ENCODE peak calls at places on chromosomes 6 and 20, in ten cellular contexts. W, B, Y, L, G, Z, K, J, V and I are unnamed samples.
A peak's percentile ranks its signal among the peaks of the same experiment; 100 is the strongest.

GRCh38 chr6:156933201-156934053 is 156.2 kb downstream of the ARID1B start:
- DNase-seq in W (no peak), G (no peak), L (no peak), V (peak; percentile 73), Z (no peak), J (no peak), B (no peak), K (no peak), Y (no peak), I (no peak)

GRCh38 chr6:14634072-14634471 is 516.5 kb downstream of the CD83 start:
- DNase-seq in Z (no peak), W (no peak), J (no peak), B (no peak), G (no peak), V (no peak), K (no peak), Y (no peak), L (no peak), I (no peak)

GRCh38 chr6:88683734-88684133 is 279.7 kb downstream of the RNGTT start:
- DNase-seq in B (peak; percentile 79), J (no peak), K (no peak), L (no peak), W (no peak), Z (no peak), Y (no peak), G (no peak), V (no peak), I (no peak)

GRCh38 chr6:158038291-158039177 is 56.9 kb downstream of the SYNJ2 start:
- DNase-seq in K (no peak), Y (no peak), V (no peak), W (no peak), L (no peak), J (no peak), G (no peak), Z (no peak), B (no peak), I (no peak)

GRCh38 chr6:108167449-108167903 is 1.7 kb downstream of the NR2E1 start:
- DNase-seq in L (no peak), Y (no peak), Z (no peak), G (no peak), V (no peak), B (no peak), K (no peak), W (no peak), J (no peak), I (no peak)

GRCh38 chr6:44012078-44012493 is 115.2 kb downstream of the MRPL14 start:
- DNase-seq in J (no peak), Z (peak; percentile 99), V (no peak), K (no peak), G (no peak), L (no peak), B (peak; percentile 77), W (no peak), Y (no peak), I (no peak)

GRCh38 chr6:68718379-68719073 is 83.4 kb downstream of the ADGRB3 start:
- DNase-seq in G (no peak), Y (no peak), J (no peak), K (no peak), V (peak; percentile 94), W (no peak), B (no peak), Z (peak; percentile 17), L (no peak), I (no peak)

GRCh38 chr6:15522427-15522826 is 140.4 kb downstream of the DTNBP1 start:
- DNase-seq in Y (no peak), K (no peak), V (no peak), L (no peak), G (no peak), W (no peak), Z (peak; percentile 21), B (no peak), J (no peak), I (no peak)

GRCh38 chr20:58718121-58718563 is 25.5 kb downstream of the NPEPL1 start:
- DNase-seq in L (no peak), B (no peak), V (no peak), G (peak; percentile 52), K (no peak), Y (no peak), W (no peak), J (no peak), Z (no peak), I (no peak)

GRCh38 chr6:107153061-107153460 is 37.7 kb upstream of the BEND3 start:
- DNase-seq in L (no peak), Y (no peak), G (no peak), B (no peak), J (no peak), K (no peak), W (no peak), Z (no peak), V (no peak), I (no peak)

GRCh38 chr6:149285626-149286025 is 31.9 kb upstream of the TAB2 start:
- DNase-seq in W (no peak), J (no peak), G (no peak), V (no peak), L (no peak), B (no peak), K (no peak), Y (no peak), Z (no peak), I (no peak)

GRCh38 chr6:123276439-123277045 is 280.5 kb downstream of the CLVS2 start:
- DNase-seq in Z (no peak), Y (no peak), K (no peak), B (no peak), W (no peak), J (no peak), L (no peak), V (no peak), G (no peak), I (no peak)

GRCh38 chr6:30358340-30358679 is 13.4 kb downstream of the RPP21 start:
- DNase-seq in K (no peak), L (no peak), J (no peak), G (no peak), Z (no peak), W (no peak), V (no peak), B (no peak), Y (peak; percentile 26), I (no peak)

GRCh38 chr20:44354979-44355502 is 458 bp upstream of the HNF4A start:
- DNase-seq in V (no peak), J (no peak), B (no peak), L (no peak), K (no peak), Z (no peak), Y (no peak), G (no peak), W (no peak), I (no peak)

GRCh38 chr6:44075137-44076015 is 51.9 kb downstream of the MRPL14 start:
- DNase-seq in J (no peak), G (no peak), Y (no peak), B (no peak), V (no peak), L (no peak), W (no peak), Z (no peak), K (no peak), I (no peak)

GRCh38 chr20:16661738-16662137 is 68.1 kb upstream of the SNRPB2 start:
- DNase-seq in B (peak; percentile 12), G (no peak), V (no peak), J (no peak), Y (peak; percentile 65), K (no peak), Z (peak; percentile 2), L (no peak), W (no peak), I (no peak)

GRCh38 chr20:62500237-62500864 is 24.6 kb upstream of the GATA5 start:
- DNase-seq in J (peak; percentile 78), G (peak; percentile 75), Z (peak; percentile 36), L (peak; percentile 85), Y (peak; percentile 20), V (peak; percentile 65), W (peak; percentile 55), B (peak; percentile 71), K (peak; percentile 83), I (peak; percentile 74)

GRCh38 chr6:11094411-11094851 is 797 bp downstream of the SMIM13 start:
- DNase-seq in Y (peak; percentile 23), W (no peak), V (peak; percentile 54), G (peak; percentile 63), B (peak; percentile 58), Z (peak; percentile 42), J (peak; percentile 21), L (peak; percentile 30), K (no peak), I (peak; percentile 34)

GRCh38 chr6:130912451-130912850 is 85.2 kb downstream of the SMLR1 start:
- DNase-seq in L (no peak), Y (no peak), K (no peak), V (no peak), J (no peak), B (no peak), W (no peak), Z (no peak), G (no peak), I (no peak)